ENCODE peak calls at places on chromosomes 7 and 10, in five cellular contexts. O is HCT116, Z is IMR-90, L is right lobe of liver, B is suprapubic skin. U is an unnamed sample.

GRCh38 chr10:58545427-58545826 is 32.8 kb downstream of the BICC1 start:
- DNase-seq in O (no peak), Z (no peak), L (no peak), B (no peak), U (no peak)

GRCh38 chr10:43253461-43254198 is 13.2 kb downstream of the RASGEF1A start:
- DNase-seq in O (no peak), Z (no peak), L (peak; percentile 16), B (peak; percentile 66), U (no peak)

GRCh38 chr7:137937202-137937560 is 64.7 kb downstream of the CREB3L2 start:
- DNase-seq in O (no peak), Z (peak; percentile 74), L (no peak), B (no peak), U (no peak)

GRCh38 chr7:506391-506831 is 13.2 kb downstream of the PDGFA start:
- DNase-seq in O (no peak), Z (no peak), L (peak; percentile 18), B (no peak), U (peak; percentile 57)

GRCh38 chr7:43879477-43879876 is 10.2 kb upstream of the MRPS24 start:
- DNase-seq in O (no peak), Z (peak; percentile 93), L (no peak), B (no peak), U (no peak)

GRCh38 chr7:118870187-118870586 is 645.7 kb downstream of the ANKRD7 start:
- DNase-seq in O (peak; percentile 12), Z (no peak), L (no peak), B (no peak), U (no peak)

GRCh38 chr7:28298870-28299484 is 113.3 kb upstream of the CREB5 start:
- DNase-seq in O (peak; percentile 48), Z (peak; percentile 78), L (no peak), B (no peak), U (no peak)

GRCh38 chr10:71729023-71729649 is 9.6 kb upstream of the C10orf105 start:
- DNase-seq in O (no peak), Z (no peak), L (peak; percentile 60), B (no peak), U (no peak)

GRCh38 chr7:23893172-23893941 is 183.3 kb downstream of the STK31 start:
- DNase-seq in O (no peak), Z (no peak), L (no peak), B (no peak), U (no peak)

GRCh38 chr7:152076324-152076821 is 50.9 kb downstream of the GALNT11 start:
- DNase-seq in O (peak; percentile 16), Z (no peak), L (no peak), B (no peak), U (no peak)

GRCh38 chr10:20993387-20994170 is 96.5 kb upstream of the NEBL start:
- DNase-seq in O (no peak), Z (no peak), L (no peak), B (no peak), U (no peak)

GRCh38 chr10:60473557-60473956 is 83.9 kb upstream of the ANK3 start:
- DNase-seq in O (no peak), Z (no peak), L (no peak), B (no peak), U (no peak)

GRCh38 chr10:98097611-98098010 is 36.8 kb upstream of the R3HCC1L start:
- DNase-seq in O (no peak), Z (no peak), L (no peak), B (no peak), U (no peak)

GRCh38 chr7:154627571-154628290 is 375.2 kb downstream of the PAXIP1 start:
- DNase-seq in O (no peak), Z (no peak), L (no peak), B (no peak), U (no peak)

GRCh38 chr10:122419016-122419415 is 35.4 kb upstream of the ARMS2 start:
- DNase-seq in O (no peak), Z (no peak), L (no peak), B (no peak), U (no peak)

GRCh38 chr7:117458977-117459583 is 20.7 kb upstream of the CFTR start:
- DNase-seq in O (peak; percentile 21), Z (peak; percentile 44), L (no peak), B (no peak), U (no peak)

GRCh38 chr7:108497082-108497725 is 28.7 kb downstream of the PNPLA8 start:
- DNase-seq in O (peak; percentile 40), Z (peak; percentile 52), L (no peak), B (no peak), U (no peak)

GRCh38 chr10:22927661-22928403 is at the start of gene ARMC3:
- DNase-seq in O (peak; percentile 18), Z (no peak), L (peak; percentile 58), B (peak; percentile 76), U (peak; percentile 65)

GRCh38 chr10:60521974-60522405 is 132.3 kb upstream of the ANK3 start:
- DNase-seq in O (no peak), Z (peak; percentile 4), L (no peak), B (no peak), U (no peak)

GRCh38 chr7:87342231-87342630 is 3.2 kb upstream of the CROT start:
- DNase-seq in O (no peak), Z (no peak), L (no peak), B (no peak), U (no peak)

GRCh38 chr7:135715673-135716072 is 12.3 kb downstream of the SLC13A4 start:
- DNase-seq in O (no peak), Z (no peak), L (no peak), B (no peak), U (no peak)

DNA sequence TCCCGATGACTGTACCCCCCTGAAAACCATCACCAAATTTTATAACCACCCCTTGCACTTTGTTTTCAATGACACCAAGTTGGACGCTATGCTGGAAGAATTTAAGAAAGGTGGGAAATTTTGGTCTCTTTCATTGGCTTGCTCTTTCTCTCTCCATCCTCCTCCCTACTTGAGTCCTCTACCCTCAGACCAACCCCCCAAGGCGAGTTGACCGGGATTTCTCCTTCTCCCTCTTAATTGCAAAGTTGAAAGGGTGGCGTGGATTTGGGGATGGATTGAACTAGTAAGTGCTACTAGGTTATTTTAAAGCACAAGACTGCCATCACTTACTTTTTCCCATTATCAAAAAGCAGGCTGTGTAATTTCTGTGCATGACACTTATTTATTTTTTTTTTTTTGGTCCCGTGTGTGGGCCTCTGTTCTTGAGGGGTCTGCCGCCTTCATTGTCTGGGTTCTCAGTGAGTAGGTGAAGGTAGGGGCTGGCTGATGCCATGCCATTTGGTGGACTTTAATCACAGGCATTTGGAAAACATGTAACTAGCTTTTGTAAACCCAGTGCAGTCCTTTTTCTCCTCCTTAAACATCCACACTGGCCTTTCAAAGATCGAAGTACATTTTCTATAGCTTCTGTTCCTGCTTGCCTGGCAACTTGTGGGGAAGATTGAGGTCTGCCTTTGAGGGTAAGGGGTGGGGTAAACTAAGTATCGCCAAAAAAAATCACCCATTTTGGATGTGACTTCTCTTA is 2.1 kb downstream of the CNNM2 start:
- DNase-seq in O (no peak), Z (no peak), L (no peak), B (no peak), U (no peak)
- H3K4me1 ChIP-seq in O (peaks cover 24% of the 10 kb centered on the region), Z (peaks cover 3% of the 10 kb centered on the region), L (peaks cover 10% of the 10 kb centered on the region), B (peaks cover 41% of the 10 kb centered on the region), U (no peaks in the 10 kb centered on the region)

GRCh38 chr7:92945840-92946239 is 109.5 kb upstream of the CDK6 start:
- DNase-seq in O (no peak), Z (no peak), L (no peak), B (no peak), U (no peak)
- TF ChIP-seq CTCF in O (no peak), Z (no peak), L (no peak), B (no peak), U (no peak)

GRCh38 chr10:92901819-92902234 is 53.5 kb downstream of the EXOC6 start:
- DNase-seq in O (no peak), Z (no peak), L (no peak), B (no peak), U (no peak)

GRCh38 chr10:92892706-92893054 is 44.4 kb downstream of the EXOC6 start:
- DNase-seq in O (peak; percentile 33), Z (no peak), L (no peak), B (no peak), U (no peak)

GRCh38 chr10:92903633-92904032 is 55.3 kb downstream of the EXOC6 start:
- DNase-seq in O (no peak), Z (no peak), L (no peak), B (no peak), U (no peak)

GRCh38 chr10:92894081-92894480 is 45.8 kb downstream of the EXOC6 start:
- DNase-seq in O (no peak), Z (no peak), L (no peak), B (no peak), U (no peak)

DNA sequence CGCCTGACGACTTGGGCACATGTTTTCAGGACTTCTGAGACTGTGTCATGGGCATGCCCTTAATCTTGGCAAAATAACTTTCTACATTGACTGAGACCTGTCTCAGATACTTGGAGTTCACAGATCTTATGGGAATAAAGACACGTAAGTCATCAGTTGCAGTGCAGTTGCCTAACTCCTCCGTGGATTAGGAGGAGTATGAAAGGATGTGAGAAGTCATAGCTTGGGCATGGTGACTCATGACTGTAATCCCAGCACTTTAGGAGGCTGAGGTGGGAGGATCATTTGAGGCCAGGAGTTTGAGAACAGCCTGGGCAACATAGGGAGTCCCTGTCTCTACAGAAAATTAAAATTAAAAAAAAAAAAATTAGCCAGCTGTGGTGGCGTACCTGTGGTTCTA is 49.6 kb downstream of the EXOC6 start:
- DNase-seq in O (no peak), Z (no peak), L (no peak), B (no peak), U (no peak)
- TF ChIP-seq POLR2A in O (no peak), Z (no peak), L (no peak), B (no peak), U (no peak)

DNA sequence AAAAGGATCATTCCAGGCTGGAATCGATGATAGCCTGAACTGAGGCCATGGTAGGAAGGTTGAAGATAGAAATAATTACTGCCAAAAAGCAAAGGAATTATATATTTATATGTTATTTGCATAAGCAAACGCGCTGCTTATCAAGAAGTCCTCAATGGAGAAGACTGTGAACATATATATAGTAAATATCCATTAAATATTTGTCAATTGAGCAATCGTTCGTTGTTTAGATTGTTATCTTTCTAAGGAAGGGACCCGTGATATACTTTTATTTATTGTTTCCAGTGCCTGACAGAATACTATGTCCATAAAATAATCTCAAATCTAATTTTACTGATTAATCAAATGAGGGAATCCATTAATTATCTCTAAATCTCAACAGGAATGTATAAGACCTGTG is 11.8 kb upstream of the HERC4 start:
- DNase-seq in O (no peak), Z (no peak), L (no peak), B (no peak), U (no peak)
- H3K4me1 ChIP-seq in O (peaks cover 55% of the 10 kb centered on the region), Z (peaks cover 13% of the 10 kb centered on the region), L (no peaks in the 10 kb centered on the region), B (no peaks in the 10 kb centered on the region), U (no peaks in the 10 kb centered on the region)

GRCh38 chr7:112970771-112971170 is 115.9 kb downstream of the GPR85 start:
- DNase-seq in O (peak; percentile 4), Z (no peak), L (no peak), B (no peak), U (no peak)
- TF ChIP-seq CTCF in O (peak; percentile 34), Z (no peak), L (no peak), B (no peak), U (no peak)

GRCh38 chr7:73683056-73683915 is at the start of the genes BUD23 and DNAJC30:
- DNase-seq in O (peak; percentile 90), Z (peak; percentile 95), L (peak; percentile 96), B (peak; percentile 100), U (peak; percentile 99)
- TF ChIP-seq POLR2A in O (peak; percentile 79), Z (peak; percentile 93), L (peak; percentile 74), B (peak; percentile 47), U (peak; percentile 66)

U was measured in sigmoid colon.